ENCODE peak calls at places on chromosomes 6 and 20, in seven cellular contexts. A, E, M, F, H, C and Z are unnamed samples.

GRCh38 chr6:50720623-50721022 is 7.3 kb downstream of the TFAP2D start:
- DNase-seq in A (no peak), E (no peak), M (no peak), F (no peak), H (no peak), C (peak), Z (no peak)

GRCh38 chr6:48671506-48671905 is 560.5 kb upstream of the PTCHD4 start:
- DNase-seq in A (no peak), E (no peak), M (no peak), F (no peak), H (no peak), C (no peak), Z (no peak)

GRCh38 chr20:59299961-59300340 is 460 bp upstream of the EDN3 start:
- DNase-seq in A (no peak), E (peak), M (no peak), F (no peak), H (no peak), C (no peak), Z (no peak)

GRCh38 chr6:2542858-2543218 is 207.9 kb downstream of the MYLK4 start:
- DNase-seq in A (no peak), E (no peak), M (no peak), F (no peak), H (peak), C (no peak), Z (no peak)

GRCh38 chr6:72653032-72653431 is 31.2 kb downstream of the KCNQ5 start:
- DNase-seq in A (no peak), E (no peak), M (no peak), F (no peak), H (no peak), C (no peak), Z (no peak)

GRCh38 chr6:111382476-111383294 is 100.3 kb downstream of the REV3L start:
- DNase-seq in A (no peak), E (no peak), M (no peak), F (no peak), H (no peak), C (no peak), Z (no peak)

GRCh38 chr6:107871981-107872380 is 47.9 kb upstream of the SCML4 start:
- DNase-seq in A (no peak), E (no peak), M (no peak), F (no peak), H (no peak), C (no peak), Z (no peak)

GRCh38 chr6:42970859-42971612 is 7.9 kb downstream of the PEX6 start:
- DNase-seq in A (no peak), E (no peak), M (no peak), F (no peak), H (no peak), C (peak), Z (no peak)

GRCh38 chr6:121867095-121867494 is 431.6 kb downstream of the GJA1 start:
- DNase-seq in A (no peak), E (no peak), M (no peak), F (no peak), H (no peak), C (no peak), Z (no peak)